ENCODE peak calls at places on chromosomes 16 and 17, in eight cellular contexts. One of them, this sample, is unnamed.

GRCh38 chr16:85329059-85329812 is 217.0 kb upstream of the CIBAR2 start:
- DNase-seq in heart left ventricle: no peak
- DNase-seq in A549: no peak
- DNase-seq in right lobe of liver: no peak
- DNase-seq in adrenal gland: no peak
- DNase-seq in transverse colon: peak
- DNase-seq in sigmoid colon: no peak
- DNase-seq in gastrocnemius medialis: no peak
- DNase-seq in this sample: no peak

GRCh38 chr17:15463363-15463762 is 4.1 kb downstream of the CDRT4 start:
- DNase-seq in heart left ventricle: no peak
- DNase-seq in A549: no peak
- DNase-seq in right lobe of liver: no peak
- DNase-seq in adrenal gland: peak
- DNase-seq in transverse colon: peak
- DNase-seq in sigmoid colon: peak
- DNase-seq in gastrocnemius medialis: peak
- DNase-seq in this sample: peak

GRCh38 chr17:34997355-34997862 is 17.1 kb downstream of the LIG3 start:
- DNase-seq in heart left ventricle: peak
- DNase-seq in A549: no peak
- DNase-seq in right lobe of liver: no peak
- DNase-seq in adrenal gland: peak
- DNase-seq in transverse colon: peak
- DNase-seq in sigmoid colon: peak
- DNase-seq in gastrocnemius medialis: no peak
- DNase-seq in this sample: peak

GRCh38 chr17:61774724-61775123 is 88.6 kb downstream of the BRIP1 start:
- DNase-seq in heart left ventricle: no peak
- DNase-seq in A549: no peak
- DNase-seq in right lobe of liver: no peak
- DNase-seq in adrenal gland: no peak
- DNase-seq in transverse colon: no peak
- DNase-seq in sigmoid colon: no peak
- DNase-seq in gastrocnemius medialis: no peak
- DNase-seq in this sample: no peak

GRCh38 chr17:76529224-76529642 is 8.3 kb downstream of the CYGB start:
- DNase-seq in heart left ventricle: peak
- DNase-seq in A549: no peak
- DNase-seq in right lobe of liver: no peak
- DNase-seq in adrenal gland: peak
- DNase-seq in transverse colon: peak
- DNase-seq in sigmoid colon: peak
- DNase-seq in gastrocnemius medialis: peak
- DNase-seq in this sample: peak

GRCh38 chr17:17413821-17414220 is 63.0 kb upstream of the MED9 start:
- DNase-seq in heart left ventricle: no peak
- DNase-seq in A549: no peak
- DNase-seq in right lobe of liver: no peak
- DNase-seq in adrenal gland: no peak
- DNase-seq in transverse colon: no peak
- DNase-seq in sigmoid colon: peak
- DNase-seq in gastrocnemius medialis: no peak
- DNase-seq in this sample: no peak

GRCh38 chr17:2692781-2693135 is 18.8 kb downstream of the CLUH start:
- DNase-seq in heart left ventricle: peak
- DNase-seq in A549: no peak
- DNase-seq in right lobe of liver: no peak
- DNase-seq in adrenal gland: no peak
- DNase-seq in transverse colon: no peak
- DNase-seq in sigmoid colon: no peak
- DNase-seq in gastrocnemius medialis: no peak
- DNase-seq in this sample: no peak

GRCh38 chr16:56576585-56577299 is 11.9 kb downstream of the MT4 start:
- DNase-seq in heart left ventricle: peak
- DNase-seq in A549: peak
- DNase-seq in right lobe of liver: peak
- DNase-seq in adrenal gland: peak
- DNase-seq in transverse colon: peak
- DNase-seq in sigmoid colon: peak
- DNase-seq in gastrocnemius medialis: peak
- DNase-seq in this sample: peak

GRCh38 chr17:38852771-38853291 is 690 bp downstream of the RPL23 start:
- DNase-seq in heart left ventricle: no peak
- DNase-seq in A549: no peak
- DNase-seq in right lobe of liver: no peak
- DNase-seq in adrenal gland: no peak
- DNase-seq in transverse colon: no peak
- DNase-seq in sigmoid colon: no peak
- DNase-seq in gastrocnemius medialis: no peak
- DNase-seq in this sample: no peak

GRCh38 chr17:43591750-43592562 is 45.8 kb upstream of the ETV4 start:
- DNase-seq in heart left ventricle: peak
- DNase-seq in A549: no peak
- DNase-seq in right lobe of liver: peak
- DNase-seq in adrenal gland: peak
- DNase-seq in transverse colon: peak
- DNase-seq in sigmoid colon: peak
- DNase-seq in gastrocnemius medialis: peak
- DNase-seq in this sample: peak

DNA sequence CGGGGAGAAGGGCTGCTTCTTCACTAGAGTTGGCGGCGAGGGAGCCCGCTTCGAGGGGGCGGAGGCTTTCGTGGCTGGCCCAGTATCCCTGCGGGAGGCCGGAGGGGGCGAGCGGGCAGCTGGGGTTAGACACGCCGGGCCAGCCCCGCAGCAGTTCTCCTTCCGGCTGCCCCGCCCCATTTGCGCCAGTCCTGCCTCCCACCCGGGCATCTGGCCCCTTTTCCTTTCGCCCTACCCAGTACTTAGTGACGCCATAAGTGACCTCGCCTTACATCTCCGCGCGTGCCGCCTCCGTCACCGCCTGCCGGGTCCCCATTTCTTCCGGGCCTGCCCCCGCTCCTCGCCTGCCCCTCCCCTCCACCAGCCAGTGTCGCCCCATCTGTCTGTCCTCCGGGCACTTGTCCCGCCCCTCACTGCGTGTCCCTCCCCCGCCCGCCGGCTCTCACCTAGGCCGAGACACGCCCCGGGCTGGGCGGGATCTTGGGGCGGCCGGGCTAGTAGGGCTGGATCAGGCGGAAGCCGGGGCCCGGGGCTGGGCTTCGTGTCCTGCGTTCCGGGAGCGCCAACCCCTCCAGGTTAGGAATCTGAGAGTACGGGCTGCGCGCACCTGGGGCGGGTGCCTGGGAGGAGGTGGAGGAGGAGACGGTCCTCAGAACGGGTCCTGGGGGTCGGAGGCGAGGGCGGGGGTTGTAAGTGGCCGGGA is 14.3 kb downstream of the SPATA32 start:
- DNase-seq in heart left ventricle: peak
- DNase-seq in A549: peak
- DNase-seq in right lobe of liver: peak
- DNase-seq in adrenal gland: peak
- DNase-seq in transverse colon: peak
- DNase-seq in sigmoid colon: peak
- DNase-seq in gastrocnemius medialis: peak
- DNase-seq in this sample: peak
- TF ChIP-seq POLR2A in heart left ventricle: peak
- TF ChIP-seq POLR2A in A549: peak
- TF ChIP-seq POLR2A in right lobe of liver: peak
- TF ChIP-seq POLR2A in adrenal gland: peak
- TF ChIP-seq POLR2A in transverse colon: peak
- TF ChIP-seq POLR2A in sigmoid colon: no peak
- TF ChIP-seq POLR2A in gastrocnemius medialis: peak
- TF ChIP-seq POLR2A in this sample: no peak

GRCh38 chr16:50838885-50839284 is 97.0 kb downstream of the CYLD start:
- DNase-seq in heart left ventricle: no peak
- DNase-seq in A549: no peak
- DNase-seq in right lobe of liver: peak
- DNase-seq in adrenal gland: no peak
- DNase-seq in transverse colon: no peak
- DNase-seq in sigmoid colon: no peak
- DNase-seq in gastrocnemius medialis: no peak
- DNase-seq in this sample: no peak
- H3K27ac ChIP-seq in heart left ventricle: no peak
- H3K27ac ChIP-seq in A549: no peak
- H3K27ac ChIP-seq in right lobe of liver: peak
- H3K27ac ChIP-seq in adrenal gland: no peak
- H3K27ac ChIP-seq in transverse colon: no peak
- H3K27ac ChIP-seq in sigmoid colon: no peak
- H3K27ac ChIP-seq in gastrocnemius medialis: no peak
- H3K27ac ChIP-seq in this sample: no peak

GRCh38 chr17:193841-194806 is 12.7 kb upstream of the DOC2B start:
- DNase-seq in heart left ventricle: no peak
- DNase-seq in A549: no peak
- DNase-seq in right lobe of liver: no peak
- DNase-seq in adrenal gland: peak
- DNase-seq in transverse colon: no peak
- DNase-seq in sigmoid colon: no peak
- DNase-seq in gastrocnemius medialis: no peak
- DNase-seq in this sample: no peak
- TF ChIP-seq POLR2A in heart left ventricle: no peak
- TF ChIP-seq POLR2A in A549: no peak
- TF ChIP-seq POLR2A in right lobe of liver: no peak
- TF ChIP-seq POLR2A in adrenal gland: no peak
- TF ChIP-seq POLR2A in transverse colon: no peak
- TF ChIP-seq POLR2A in sigmoid colon: no peak
- TF ChIP-seq POLR2A in gastrocnemius medialis: no peak
- TF ChIP-seq POLR2A in this sample: no peak

DNA sequence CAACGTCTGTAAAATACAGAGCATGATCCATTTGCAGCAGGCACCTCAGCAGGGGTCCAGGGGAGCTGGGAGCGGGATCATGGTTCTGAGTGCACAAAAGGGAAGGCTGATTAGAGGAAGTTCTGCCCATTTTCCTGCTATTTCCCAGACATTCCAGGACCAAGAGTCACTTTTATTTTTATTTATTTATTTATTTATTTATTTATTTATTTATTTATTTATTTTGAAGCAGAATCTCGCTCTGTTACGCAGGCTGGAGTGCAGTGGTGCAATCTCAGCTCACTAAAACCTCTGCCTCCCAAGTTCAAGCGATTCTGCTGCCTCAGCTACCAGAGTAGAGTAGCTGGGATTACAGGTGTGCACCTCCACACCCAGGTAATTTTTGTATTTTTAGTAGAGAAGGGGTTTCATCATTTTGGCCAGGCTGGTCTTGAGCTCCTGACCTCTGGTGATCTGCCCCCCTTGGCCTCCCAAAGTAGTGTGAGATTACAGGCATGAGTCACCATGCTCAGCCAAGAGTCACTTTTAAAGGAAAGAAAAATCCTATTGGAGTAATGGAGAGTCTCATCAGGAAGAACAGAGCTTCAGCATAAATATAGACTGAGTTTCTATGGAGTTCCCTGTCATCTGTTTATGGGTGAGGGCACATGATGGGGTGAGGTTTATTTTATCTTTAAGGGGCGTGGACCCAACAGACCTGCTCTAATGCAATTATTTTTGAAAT is 355.2 kb downstream of the HAPSTR1 start:
- DNase-seq in heart left ventricle: no peak
- DNase-seq in A549: no peak
- DNase-seq in right lobe of liver: no peak
- DNase-seq in adrenal gland: no peak
- DNase-seq in transverse colon: no peak
- DNase-seq in sigmoid colon: no peak
- DNase-seq in gastrocnemius medialis: no peak
- DNase-seq in this sample: no peak
- H3K27ac ChIP-seq in heart left ventricle: peak
- H3K27ac ChIP-seq in A549: no peak
- H3K27ac ChIP-seq in right lobe of liver: no peak
- H3K27ac ChIP-seq in adrenal gland: no peak
- H3K27ac ChIP-seq in transverse colon: no peak
- H3K27ac ChIP-seq in sigmoid colon: peak
- H3K27ac ChIP-seq in gastrocnemius medialis: no peak
- H3K27ac ChIP-seq in this sample: no peak

DNA sequence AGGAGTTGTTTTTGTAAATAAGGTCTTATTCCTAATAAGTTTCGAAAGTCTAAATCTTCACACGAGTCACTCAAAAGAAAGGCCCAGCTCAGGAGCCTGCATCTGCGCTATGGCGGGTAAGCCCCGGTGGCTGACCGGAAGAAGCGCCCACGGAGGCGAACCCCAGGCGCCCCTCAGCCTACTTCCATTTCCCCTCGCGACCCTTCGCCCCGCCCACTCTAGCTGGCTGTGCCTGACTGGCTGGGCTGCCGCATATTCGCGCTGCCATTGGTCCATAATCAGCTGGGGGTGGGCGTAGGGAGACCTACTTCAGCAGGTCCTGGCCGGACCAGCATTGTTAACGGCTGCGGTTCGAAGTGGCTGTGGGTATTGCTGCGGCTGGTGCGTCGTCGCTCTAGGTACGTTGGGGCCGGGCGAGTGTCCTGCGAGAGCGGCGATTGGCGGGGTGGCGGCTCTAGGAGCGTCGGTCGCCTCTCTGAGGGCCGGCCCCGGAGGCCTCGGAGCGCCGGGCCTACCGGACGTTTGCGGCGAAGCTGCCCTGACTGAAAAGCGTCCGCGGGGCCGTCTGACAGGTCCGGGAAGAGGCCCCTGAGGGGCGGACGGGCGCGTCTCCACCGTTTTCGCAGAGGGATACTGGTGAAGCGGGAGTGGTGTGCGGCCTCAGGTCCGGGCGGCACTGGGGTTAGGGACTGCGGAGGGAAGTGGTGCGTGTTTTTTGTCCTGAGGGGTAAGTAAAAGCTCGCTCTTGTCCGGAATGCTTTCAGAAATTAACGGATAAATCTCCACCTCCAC is at the start of gene ATF7IP2:
- DNase-seq in heart left ventricle: peak
- DNase-seq in A549: peak
- DNase-seq in right lobe of liver: peak
- DNase-seq in adrenal gland: peak
- DNase-seq in transverse colon: peak
- DNase-seq in sigmoid colon: peak
- DNase-seq in gastrocnemius medialis: peak
- DNase-seq in this sample: peak
- TF ChIP-seq POLR2A in heart left ventricle: peak
- TF ChIP-seq POLR2A in A549: peak
- TF ChIP-seq POLR2A in right lobe of liver: peak
- TF ChIP-seq POLR2A in adrenal gland: peak
- TF ChIP-seq POLR2A in transverse colon: peak
- TF ChIP-seq POLR2A in sigmoid colon: peak
- TF ChIP-seq POLR2A in gastrocnemius medialis: peak
- TF ChIP-seq POLR2A in this sample: no peak

This sample was measured in ovary.